ENCODE peak calls at places on chromosomes 11 and 22, in six cellular contexts. M is GM23338, T is psoas muscle, Z is pancreas, A is left ventricle myocardium inferior, B is right lobe of liver. G is an unnamed sample.

GRCh38 chr22:29697853-29698598 is 21.8 kb upstream of the CABP7 start:
- DNase-seq in A (no peak), B (no peak), T (no peak), M (no peak), Z (no peak), G (no peak)

GRCh38 chr22:26168934-26169311 is 339 bp upstream of the SEZ6L start:
- DNase-seq in T (peak), M (no peak), B (no peak), Z (no peak), A (peak), G (no peak)

GRCh38 chr11:565921-566509 is 5.2 kb downstream of the RASSF7 start:
- DNase-seq in B (no peak), M (peak), A (no peak), Z (peak), T (no peak), G (no peak)

GRCh38 chr22:49903322-49904039 is 14.8 kb downstream of the ALG12 start:
- DNase-seq in T (no peak), M (no peak), A (no peak), B (no peak), Z (no peak), G (no peak)

GRCh38 chr11:17405232-17406005 is 17.0 kb upstream of the KCNJ11 start:
- DNase-seq in T (peak), Z (peak), B (peak), A (peak), M (peak), G (peak)

GRCh38 chr11:34926101-34926830 is 9.8 kb downstream of the PDHX start:
- DNase-seq in T (no peak), A (no peak), Z (no peak), M (peak), B (no peak), G (no peak)

GRCh38 chr11:114296190-114296978 is at the start of gene NNMT:
- DNase-seq in A (peak), T (peak), Z (no peak), B (peak), M (no peak), G (no peak)

GRCh38 chr22:29883831-29884139 is 811 bp downstream of the MTMR3 start:
- DNase-seq in M (no peak), A (no peak), Z (no peak), T (no peak), B (no peak), G (no peak)

GRCh38 chr11:3163241-3163981 is 1.7 kb downstream of the OSBPL5 start:
- DNase-seq in T (peak), M (no peak), Z (peak), B (no peak), A (peak), G (no peak)

GRCh38 chr11:102986815-102987214 is 31.3 kb upstream of the MMP13 start:
- DNase-seq in Z (no peak), M (no peak), T (no peak), A (no peak), B (no peak), G (no peak)

GRCh38 chr22:46589871-46590271 is 30.3 kb upstream of the GRAMD4 start:
- DNase-seq in T (no peak), Z (no peak), A (no peak), B (no peak), M (no peak), G (no peak)

GRCh38 chr11:111764621-111765020 is 1.6 kb downstream of the PPP2R1B start:
- DNase-seq in M (no peak), B (no peak), A (no peak), T (no peak), Z (no peak), G (no peak)

GRCh38 chr11:76048763-76049162 is 157.5 kb downstream of the WNT11 start:
- DNase-seq in Z (peak), M (peak), B (no peak), T (no peak), A (no peak), G (no peak)

GRCh38 chr11:10298342-10298741 is 4.3 kb upstream of the SBF2 start:
- DNase-seq in M (no peak), T (no peak), B (no peak), Z (no peak), A (no peak), G (peak)

GRCh38 chr22:17368144-17368726 is 1.0 kb upstream of the CECR2 start:
- DNase-seq in M (peak), B (no peak), T (no peak), Z (no peak), A (no peak), G (no peak)

GRCh38 chr22:34113381-34113780 is 193.1 kb upstream of the LARGE1 start:
- DNase-seq in T (no peak), B (no peak), Z (no peak), M (no peak), A (no peak), G (no peak)

GRCh38 chr11:69887841-69888670 is 68.8 kb upstream of the FGF3 start:
- DNase-seq in A (no peak), T (no peak), M (no peak), Z (no peak), B (no peak), G (no peak)

GRCh38 chr22:27113211-27114030 is 456.0 kb downstream of the MIAT start:
- DNase-seq in A (peak), M (no peak), B (no peak), Z (no peak), T (peak), G (peak)

GRCh38 chr22:47174671-47175111 is 412.2 kb downstream of the TBC1D22A start:
- DNase-seq in B (no peak), Z (no peak), M (no peak), T (peak), A (no peak), G (no peak)

GRCh38 chr11:117986981-117987495 is 844 bp downstream of the IL10RA start:
- DNase-seq in M (no peak), B (no peak), T (no peak), A (no peak), Z (no peak), G (peak)
- H3K4me3 ChIP-seq in M (peak), B (peak), T (peak), A (peak), Z (no peak), G (peak)

DNA sequence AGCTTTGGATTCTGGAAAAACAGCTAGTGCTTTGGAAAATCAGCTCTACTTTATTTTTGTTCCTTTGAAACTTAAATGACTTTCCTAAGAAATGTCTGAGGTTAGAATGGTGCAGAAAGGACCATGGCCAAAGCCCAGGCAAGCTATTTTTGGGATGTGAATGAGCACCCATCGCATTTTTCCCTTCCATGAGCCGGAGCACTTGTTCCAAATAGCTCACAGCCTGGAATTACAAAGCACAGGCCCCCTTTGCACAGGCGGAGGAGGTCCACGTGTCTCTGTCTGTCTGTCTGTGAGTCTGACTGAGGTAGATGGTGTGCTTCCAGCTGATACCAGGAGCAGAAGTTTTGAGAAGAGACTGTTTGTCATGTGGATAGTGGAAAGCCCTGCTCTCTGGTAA is 50.7 kb downstream of the MICAL2 start:
- DNase-seq in Z (no peak), T (no peak), B (no peak), M (no peak), A (no peak), G (no peak)
- H3K27ac ChIP-seq in Z (no peak), T (peak), B (no peak), M (no peak), A (peak), G (no peak)

GRCh38 chr11:71118671-71119250 is 133.6 kb downstream of the SHANK2 start:
- DNase-seq in Z (no peak), B (no peak), M (no peak), A (no peak), T (no peak), G (no peak)

GRCh38 chr11:71116435-71117040 is 135.8 kb downstream of the SHANK2 start:
- DNase-seq in M (no peak), B (no peak), A (no peak), Z (no peak), T (no peak), G (no peak)

GRCh38 chr11:71114124-71114851 is 138.1 kb downstream of the SHANK2 start:
- DNase-seq in A (no peak), M (no peak), T (no peak), B (no peak), Z (no peak), G (no peak)

GRCh38 chr11:71117311-71117710 is 135.1 kb downstream of the SHANK2 start:
- DNase-seq in A (no peak), T (no peak), M (no peak), B (no peak), Z (no peak), G (no peak)

GRCh38 chr11:71115770-71116434 is 136.5 kb downstream of the SHANK2 start:
- DNase-seq in B (no peak), M (no peak), A (no peak), T (no peak), Z (no peak), G (no peak)
- TF ChIP-seq CTCF in B (no peak), M (no peak), A (no peak), T (no peak), Z (no peak), G (no peak)

GRCh38 chr11:95248666-95249467 is 17.9 kb upstream of the SESN3 start:
- DNase-seq in T (no peak), M (peak), A (no peak), B (no peak), Z (no peak), G (no peak)

GRCh38 chr11:95256204-95256819 is 25.3 kb upstream of the SESN3 start:
- DNase-seq in A (no peak), B (no peak), Z (no peak), T (no peak), M (no peak), G (no peak)

GRCh38 chr11:95255523-95256165 is 24.6 kb upstream of the SESN3 start:
- DNase-seq in A (no peak), Z (no peak), B (no peak), T (no peak), M (peak), G (no peak)

GRCh38 chr11:95257596-95257995 is 26.6 kb upstream of the SESN3 start:
- DNase-seq in B (no peak), Z (no peak), M (no peak), T (no peak), A (no peak), G (no peak)

GRCh38 chr11:95254139-95254704 is 23.2 kb upstream of the SESN3 start:
- DNase-seq in A (peak), M (peak), Z (peak), B (peak), T (peak), G (peak)
- H3K4me3 ChIP-seq in A (peak), M (peak), Z (no peak), B (no peak), T (peak), G (peak)

GRCh38 chr22:44704159-44705021 is 2.4 kb downstream of the PRR5 start:
- DNase-seq in A (no peak), T (no peak), B (no peak), M (no peak), Z (no peak), G (no peak)

GRCh38 chr22:44701824-44702478 is at the start of gene PRR5:
- DNase-seq in A (peak), T (peak), B (peak), Z (peak), M (peak), G (peak)

GRCh38 chr22:44705022-44705297 is 3.0 kb downstream of the PRR5 start:
- DNase-seq in B (no peak), Z (no peak), T (no peak), M (no peak), A (no peak), G (no peak)

GRCh38 chr22:44702479-44703219 is 645 bp downstream of the PRR5 start:
- DNase-seq in A (no peak), M (peak), B (no peak), T (no peak), Z (peak), G (peak)

GRCh38 chr22:44703269-44703870 is 1.4 kb downstream of the PRR5 start:
- DNase-seq in A (no peak), B (no peak), M (no peak), T (no peak), Z (no peak), G (no peak)
- H3K27ac ChIP-seq in A (no peak), B (no peak), M (no peak), T (no peak), Z (no peak), G (no peak)

GRCh38 chr11:130241697-130242096 is 73.0 kb downstream of the ZBTB44 start:
- DNase-seq in T (no peak), A (no peak), B (no peak), Z (no peak), M (peak), G (no peak)

GRCh38 chr11:130246270-130246669 is 68.4 kb downstream of the ZBTB44 start:
- DNase-seq in M (no peak), Z (no peak), B (no peak), T (no peak), A (no peak), G (no peak)

GRCh38 chr11:130244851-130245250 is 69.9 kb downstream of the ZBTB44 start:
- DNase-seq in T (no peak), A (no peak), M (no peak), B (no peak), Z (no peak), G (no peak)

GRCh38 chr11:130246719-130247118 is 68.0 kb downstream of the ZBTB44 start:
- DNase-seq in B (no peak), A (no peak), Z (no peak), M (no peak), T (no peak), G (no peak)

GRCh38 chr11:130243816-130244215 is 70.9 kb downstream of the ZBTB44 start:
- DNase-seq in T (no peak), Z (no peak), M (no peak), B (no peak), A (no peak), G (no peak)
- TF ChIP-seq CTCF in T (no peak), Z (no peak), M (no peak), B (no peak), A (no peak), G (no peak)